ENCODE peak calls at places on chromosomes 11 and 22, in four cellular contexts. P, K, Y and L are unnamed samples.

GRCh38 chr22:23749747-23750373 is 1.1 kb downstream of the ZNF70 start:
- DNase-seq in P (no peak), K (peak), Y (no peak), L (no peak)

GRCh38 chr22:47540011-47540410 is 777.6 kb downstream of the TBC1D22A start:
- DNase-seq in P (no peak), K (no peak), Y (no peak), L (no peak)

GRCh38 chr22:49046546-49047305 is 780.9 kb downstream of the BRD1 start:
- DNase-seq in P (peak), K (peak), Y (no peak), L (peak)

GRCh38 chr11:46366661-46367161 is 14.8 kb upstream of the MDK start:
- DNase-seq in P (no peak), K (no peak), Y (no peak), L (no peak)

GRCh38 chr22:46660604-46661201 is 40.5 kb downstream of the GRAMD4 start:
- DNase-seq in P (peak), K (no peak), Y (no peak), L (no peak)

GRCh38 chr11:67022961-67023956 is at the start of gene SYT12:
- DNase-seq in P (no peak), K (no peak), Y (no peak), L (peak)

GRCh38 chr11:134406264-134407185 is 5.5 kb downstream of the B3GAT1 start:
- DNase-seq in P (no peak), K (no peak), Y (no peak), L (no peak)

GRCh38 chr11:45162916-45163879 is 16.8 kb downstream of the PRDM11 start:
- DNase-seq in P (no peak), K (no peak), Y (no peak), L (no peak)

GRCh38 chr11:126484266-126484665 is 128.8 kb downstream of the ST3GAL4 start:
- DNase-seq in P (peak), K (no peak), Y (no peak), L (peak)

GRCh38 chr22:27238935-27239510 is 562.5 kb downstream of the MN1 start:
- DNase-seq in P (no peak), K (peak), Y (no peak), L (peak)

GRCh38 chr22:32858957-32859356 is 57.5 kb downstream of the TIMP3 start:
- DNase-seq in P (no peak), K (no peak), Y (no peak), L (no peak)

GRCh38 chr11:77438487-77438886 is 35.4 kb downstream of the PAK1 start:
- DNase-seq in P (no peak), K (no peak), Y (no peak), L (no peak)

GRCh38 chr22:43570531-43571144 is 158.8 kb downstream of the MPPED1 start:
- DNase-seq in P (no peak), K (no peak), Y (no peak), L (no peak)

GRCh38 chr11:48050304-48050703 is 69.9 kb downstream of the PTPRJ start:
- DNase-seq in P (no peak), K (no peak), Y (no peak), L (no peak)

GRCh38 chr11:118051611-118052461 is 25.0 kb upstream of the TMPRSS4 start:
- DNase-seq in P (no peak), K (no peak), Y (peak), L (no peak)

GRCh38 chr11:125369808-125370207 is 126.3 kb downstream of the FEZ1 start:
- DNase-seq in P (no peak), K (no peak), Y (no peak), L (no peak)

GRCh38 chr22:25643232-25644000 is 78.9 kb downstream of the GRK3 start:
- DNase-seq in P (no peak), K (no peak), Y (peak), L (no peak)

GRCh38 chr22:28813772-28814518 is 13.6 kb upstream of the XBP1 start:
- DNase-seq in P (peak), K (no peak), Y (no peak), L (peak)

GRCh38 chr11:19811391-19811790 is 98.8 kb downstream of the NAV2 start:
- DNase-seq in P (no peak), K (no peak), Y (no peak), L (no peak)

GRCh38 chr11:32426192-32426591 is 9.1 kb downstream of the WT1 start:
- DNase-seq in P (no peak), K (no peak), Y (no peak), L (no peak)

GRCh38 chr11:92383430-92383829 is 158.8 kb downstream of the FAT3 start:
- DNase-seq in P (no peak), K (no peak), Y (no peak), L (no peak)

GRCh38 chr11:15599376-15599775 is 484.7 kb downstream of the INSC start:
- DNase-seq in P (no peak), K (no peak), Y (no peak), L (no peak)

GRCh38 chr22:39938509-39938908 is 21.7 kb upstream of the TMA7B start:
- DNase-seq in P (no peak), K (no peak), Y (no peak), L (no peak)

GRCh38 chr11:65927904-65928397 is 8.7 kb downstream of the DRAP1 start:
- DNase-seq in P (no peak), K (peak), Y (peak), L (no peak)

GRCh38 chr22:50399751-50400331 is 56.7 kb downstream of the PPP6R2 start:
- DNase-seq in P (peak), K (peak), Y (no peak), L (peak)

GRCh38 chr11:125224391-125225015 is 60.0 kb downstream of the PKNOX2 start:
- DNase-seq in P (peak), K (peak), Y (no peak), L (no peak)

GRCh38 chr11:36241512-36241911 is 47.7 kb downstream of the COMMD9 start:
- DNase-seq in P (no peak), K (no peak), Y (no peak), L (no peak)

GRCh38 chr11:130435671-130436070 is 7.3 kb upstream of the ADAMTS8 start:
- DNase-seq in P (no peak), K (no peak), Y (no peak), L (no peak)

GRCh38 chr11:27688076-27688475 is 12.2 kb downstream of the BDNF start:
- DNase-seq in P (peak), K (no peak), Y (no peak), L (no peak)

GRCh38 chr11:35548925-35549561 is 23.6 kb upstream of the PAMR1 start:
- DNase-seq in P (no peak), K (no peak), Y (no peak), L (no peak)

GRCh38 chr11:81644239-81644840 is 1089.3 kb downstream of the FAM181B start:
- DNase-seq in P (peak), K (peak), Y (no peak), L (peak)

GRCh38 chr22:46250783-46251125 is 661 bp upstream of the CDPF1 start:
- DNase-seq in P (no peak), K (peak), Y (no peak), L (no peak)

GRCh38 chr11:8167796-8168195 is 1.0 kb downstream of the RIC3 start:
- DNase-seq in P (no peak), K (no peak), Y (no peak), L (no peak)

GRCh38 chr11:1113405-1114201 is 38.9 kb downstream of the MUC2 start:
- DNase-seq in P (no peak), K (no peak), Y (no peak), L (no peak)
- TF ChIP-seq POLR2AphosphoS2 in P (no peak), K (no peak), Y (no peak), L (no peak)

DNA sequence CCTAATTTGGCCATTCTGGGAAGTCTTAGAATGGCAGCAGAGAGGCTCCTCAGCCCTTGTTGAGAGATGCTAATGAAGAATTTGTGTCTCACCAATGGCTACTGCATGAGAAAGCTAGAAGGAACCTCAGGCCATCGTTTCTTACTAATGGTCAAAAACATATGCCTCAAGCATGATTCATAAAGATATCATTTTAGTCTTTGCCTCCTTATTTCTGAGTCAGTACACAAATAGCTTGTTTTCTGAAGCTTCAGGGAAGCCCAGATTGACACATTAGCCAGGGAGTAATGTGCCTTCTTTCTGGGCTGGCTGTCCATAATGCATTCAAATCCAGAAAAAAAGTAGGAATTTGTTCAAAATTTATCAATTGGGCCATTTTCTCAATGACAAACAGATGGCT is 169.4 kb upstream of the ZBED5 start:
- DNase-seq in P (no peak), K (no peak), Y (no peak), L (peak)
- TF ChIP-seq BHLHE40 in P (no peak), K (no peak), Y (no peak), L (no peak)

GRCh38 chr11:79060081-79060480 is 380.7 kb downstream of the TENM4 start:
- DNase-seq in P (no peak), K (no peak), Y (no peak), L (no peak)
- TF ChIP-seq POLR2AphosphoS2 in P (no peak), K (no peak), Y (no peak), L (no peak)

GRCh38 chr22:20130319-20130718 is 1.3 kb upstream of the ZDHHC8 start:
- DNase-seq in P (no peak), K (no peak), Y (no peak), L (no peak)
- TF ChIP-seq BHLHE40 in P (no peak), K (peak), Y (no peak), L (no peak)

GRCh38 chr11:63639195-63639832 is 25.1 kb upstream of the PLAAT3 start:
- DNase-seq in P (no peak), K (no peak), Y (no peak), L (peak)
- TF ChIP-seq POLR2AphosphoS2 in P (no peak), K (no peak), Y (no peak), L (no peak)

DNA sequence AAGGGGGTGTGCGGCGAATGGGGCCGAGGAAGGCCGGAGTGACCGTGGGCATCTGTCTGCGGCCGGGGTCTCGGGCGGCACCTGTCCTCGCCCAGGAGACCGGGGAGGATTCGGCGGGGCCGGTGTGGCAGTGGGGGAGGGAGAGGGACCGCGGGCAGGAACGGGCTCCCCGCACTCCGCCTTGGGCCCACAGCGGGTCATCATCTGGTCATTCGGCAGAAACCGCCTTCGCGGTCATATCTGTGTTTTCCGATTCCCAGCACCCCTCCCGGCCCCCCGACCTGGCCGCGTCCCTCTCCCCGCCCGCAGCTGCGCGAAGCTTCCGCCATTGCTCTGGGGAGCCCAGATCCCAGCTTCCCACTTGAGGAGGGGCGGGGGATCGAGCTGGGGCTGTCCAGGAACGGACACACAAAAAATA is 824 bp upstream of the CBX6 start:
- DNase-seq in P (no peak), K (peak), Y (no peak), L (peak)
- TF ChIP-seq BHLHE40 in P (no peak), K (no peak), Y (no peak), L (no peak)

GRCh38 chr11:24478718-24479117 is 18.1 kb upstream of the LUZP2 start:
- DNase-seq in P (no peak), K (no peak), Y (no peak), L (no peak)
- TF ChIP-seq POLR2AphosphoS2 in P (no peak), K (no peak), Y (no peak), L (no peak)